ENCODE peak calls at places on chromosomes 4 and X, in ten cellular contexts. One of them, this sample, is unnamed.

GRCh38 chrX:112774142-112774541 is 66.5 kb downstream of the AMOT start:
- DNase-seq in mucosa of descending colon: no peak
- DNase-seq in GM12865: no peak
- DNase-seq in upper lobe of left lung: no peak
- DNase-seq in upper lobe of right lung: no peak
- DNase-seq in tibial artery: no peak
- DNase-seq in fibroblast of lung: no peak
- DNase-seq in NB4: no peak
- DNase-seq in keratinocyte: no peak
- DNase-seq in breast epithelium: no peak
- DNase-seq in this sample: no peak

GRCh38 chr4:88215351-88215750 is 56.9 kb upstream of the ABCG2 start:
- DNase-seq in mucosa of descending colon: no peak
- DNase-seq in GM12865: no peak
- DNase-seq in upper lobe of left lung: no peak
- DNase-seq in upper lobe of right lung: no peak
- DNase-seq in tibial artery: no peak
- DNase-seq in fibroblast of lung: no peak
- DNase-seq in NB4: no peak
- DNase-seq in keratinocyte: no peak
- DNase-seq in breast epithelium: no peak
- DNase-seq in this sample: no peak

GRCh38 chrX:16695079-16695676 is 17.3 kb downstream of the CTPS2 start:
- DNase-seq in mucosa of descending colon: peak
- DNase-seq in GM12865: peak
- DNase-seq in upper lobe of left lung: no peak
- DNase-seq in upper lobe of right lung: peak
- DNase-seq in tibial artery: peak
- DNase-seq in fibroblast of lung: peak
- DNase-seq in NB4: peak
- DNase-seq in keratinocyte: no peak
- DNase-seq in breast epithelium: no peak
- DNase-seq in this sample: peak

GRCh38 chrX:44400588-44400987 is 57.1 kb upstream of the EFHC2 start:
- DNase-seq in mucosa of descending colon: no peak
- DNase-seq in GM12865: no peak
- DNase-seq in upper lobe of left lung: no peak
- DNase-seq in upper lobe of right lung: no peak
- DNase-seq in tibial artery: no peak
- DNase-seq in fibroblast of lung: peak
- DNase-seq in NB4: peak
- DNase-seq in keratinocyte: peak
- DNase-seq in breast epithelium: no peak
- DNase-seq in this sample: peak

GRCh38 chr4:94126669-94127068 is 81.0 kb upstream of the SMARCAD1 start:
- DNase-seq in mucosa of descending colon: no peak
- DNase-seq in GM12865: no peak
- DNase-seq in upper lobe of left lung: no peak
- DNase-seq in upper lobe of right lung: no peak
- DNase-seq in tibial artery: no peak
- DNase-seq in fibroblast of lung: no peak
- DNase-seq in NB4: peak
- DNase-seq in keratinocyte: no peak
- DNase-seq in breast epithelium: no peak
- DNase-seq in this sample: no peak

GRCh38 chr4:63620271-63620670 is 789.0 kb downstream of the TECRL start:
- DNase-seq in mucosa of descending colon: no peak
- DNase-seq in GM12865: no peak
- DNase-seq in upper lobe of left lung: no peak
- DNase-seq in upper lobe of right lung: no peak
- DNase-seq in tibial artery: no peak
- DNase-seq in fibroblast of lung: no peak
- DNase-seq in NB4: no peak
- DNase-seq in keratinocyte: no peak
- DNase-seq in breast epithelium: no peak
- DNase-seq in this sample: no peak

GRCh38 chr4:14787894-14788293 is 214.4 kb upstream of the CPEB2 start:
- DNase-seq in mucosa of descending colon: no peak
- DNase-seq in GM12865: peak
- DNase-seq in upper lobe of left lung: no peak
- DNase-seq in upper lobe of right lung: no peak
- DNase-seq in tibial artery: no peak
- DNase-seq in fibroblast of lung: peak
- DNase-seq in NB4: peak
- DNase-seq in keratinocyte: no peak
- DNase-seq in breast epithelium: no peak
- DNase-seq in this sample: peak

GRCh38 chr4:183468210-183469095 is 24.0 kb downstream of the CDKN2AIP start:
- DNase-seq in mucosa of descending colon: no peak
- DNase-seq in GM12865: no peak
- DNase-seq in upper lobe of left lung: no peak
- DNase-seq in upper lobe of right lung: no peak
- DNase-seq in tibial artery: no peak
- DNase-seq in fibroblast of lung: no peak
- DNase-seq in NB4: no peak
- DNase-seq in keratinocyte: no peak
- DNase-seq in breast epithelium: no peak
- DNase-seq in this sample: peak

GRCh38 chr4:125313497-125313896 is 1.3 kb upstream of the FAT4 start:
- DNase-seq in mucosa of descending colon: no peak
- DNase-seq in GM12865: peak
- DNase-seq in upper lobe of left lung: no peak
- DNase-seq in upper lobe of right lung: no peak
- DNase-seq in tibial artery: no peak
- DNase-seq in fibroblast of lung: peak
- DNase-seq in NB4: peak
- DNase-seq in keratinocyte: peak
- DNase-seq in breast epithelium: no peak
- DNase-seq in this sample: peak

GRCh38 chr4:69656653-69657158 is 3.7 kb upstream of the UGT2A1 start:
- DNase-seq in mucosa of descending colon: no peak
- DNase-seq in GM12865: no peak
- DNase-seq in upper lobe of left lung: no peak
- DNase-seq in upper lobe of right lung: no peak
- DNase-seq in tibial artery: no peak
- DNase-seq in fibroblast of lung: no peak
- DNase-seq in NB4: no peak
- DNase-seq in keratinocyte: no peak
- DNase-seq in breast epithelium: no peak
- DNase-seq in this sample: no peak

GRCh38 chr4:40954119-40954668 is 204.4 kb downstream of the NSUN7 start:
- DNase-seq in mucosa of descending colon: no peak
- DNase-seq in GM12865: no peak
- DNase-seq in upper lobe of left lung: no peak
- DNase-seq in upper lobe of right lung: no peak
- DNase-seq in tibial artery: no peak
- DNase-seq in fibroblast of lung: no peak
- DNase-seq in NB4: peak
- DNase-seq in keratinocyte: no peak
- DNase-seq in breast epithelium: no peak
- DNase-seq in this sample: no peak
- H3K4me3 ChIP-seq in mucosa of descending colon: no peak
- H3K4me3 ChIP-seq in GM12865: no peak
- H3K4me3 ChIP-seq in upper lobe of left lung: no peak
- H3K4me3 ChIP-seq in upper lobe of right lung: no peak
- H3K4me3 ChIP-seq in tibial artery: no peak
- H3K4me3 ChIP-seq in fibroblast of lung: no peak
- H3K4me3 ChIP-seq in NB4: no peak
- H3K4me3 ChIP-seq in keratinocyte: no peak
- H3K4me3 ChIP-seq in breast epithelium: no peak
- H3K4me3 ChIP-seq in this sample: no peak

DNA sequence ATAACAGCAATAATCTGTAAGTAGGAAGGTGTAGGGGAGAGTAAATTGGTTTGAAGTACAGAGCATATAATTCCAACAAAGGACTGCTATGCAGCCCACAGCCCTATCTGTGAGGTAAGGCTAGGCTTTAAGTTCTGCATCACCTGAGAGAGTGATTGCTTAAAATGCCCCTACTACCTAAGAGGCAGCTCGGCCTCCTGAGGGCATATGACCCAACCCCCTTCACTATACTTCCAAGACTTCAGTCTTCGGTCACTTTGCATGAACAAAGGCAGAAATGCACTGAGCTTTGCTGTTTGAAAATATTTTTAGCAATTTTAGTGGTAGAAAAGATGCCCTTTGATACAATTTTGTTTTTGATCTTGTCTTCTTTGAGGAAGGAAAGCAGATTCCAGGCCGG is 4.9 kb upstream of the DDX3X start:
- DNase-seq in mucosa of descending colon: no peak
- DNase-seq in GM12865: no peak
- DNase-seq in upper lobe of left lung: no peak
- DNase-seq in upper lobe of right lung: no peak
- DNase-seq in tibial artery: no peak
- DNase-seq in fibroblast of lung: no peak
- DNase-seq in NB4: no peak
- DNase-seq in keratinocyte: no peak
- DNase-seq in breast epithelium: no peak
- DNase-seq in this sample: no peak
- TF ChIP-seq CTCF in mucosa of descending colon: no peak
- TF ChIP-seq CTCF in GM12865: no peak
- TF ChIP-seq CTCF in upper lobe of left lung: no peak
- TF ChIP-seq CTCF in upper lobe of right lung: no peak
- TF ChIP-seq CTCF in tibial artery: no peak
- TF ChIP-seq CTCF in fibroblast of lung: no peak
- TF ChIP-seq CTCF in NB4: no peak
- TF ChIP-seq CTCF in keratinocyte: no peak
- TF ChIP-seq CTCF in breast epithelium: no peak
- TF ChIP-seq CTCF in this sample: no peak

GRCh38 chrX:139692908-139693307 is 15.1 kb downstream of the MCF2 start:
- DNase-seq in mucosa of descending colon: no peak
- DNase-seq in GM12865: peak
- DNase-seq in upper lobe of left lung: no peak
- DNase-seq in upper lobe of right lung: no peak
- DNase-seq in tibial artery: no peak
- DNase-seq in fibroblast of lung: no peak
- DNase-seq in NB4: no peak
- DNase-seq in keratinocyte: no peak
- DNase-seq in breast epithelium: no peak
- DNase-seq in this sample: no peak

GRCh38 chrX:139692506-139692849 is 15.5 kb downstream of the MCF2 start:
- DNase-seq in mucosa of descending colon: no peak
- DNase-seq in GM12865: peak
- DNase-seq in upper lobe of left lung: no peak
- DNase-seq in upper lobe of right lung: no peak
- DNase-seq in tibial artery: no peak
- DNase-seq in fibroblast of lung: no peak
- DNase-seq in NB4: no peak
- DNase-seq in keratinocyte: no peak
- DNase-seq in breast epithelium: no peak
- DNase-seq in this sample: peak

GRCh38 chrX:139691493-139691842 is 16.5 kb downstream of the MCF2 start:
- DNase-seq in mucosa of descending colon: no peak
- DNase-seq in GM12865: no peak
- DNase-seq in upper lobe of left lung: peak
- DNase-seq in upper lobe of right lung: no peak
- DNase-seq in tibial artery: no peak
- DNase-seq in fibroblast of lung: peak
- DNase-seq in NB4: no peak
- DNase-seq in keratinocyte: no peak
- DNase-seq in breast epithelium: no peak
- DNase-seq in this sample: peak

GRCh38 chrX:139691843-139692505 is 16.0 kb downstream of the MCF2 start:
- DNase-seq in mucosa of descending colon: no peak
- DNase-seq in GM12865: peak
- DNase-seq in upper lobe of left lung: peak
- DNase-seq in upper lobe of right lung: no peak
- DNase-seq in tibial artery: no peak
- DNase-seq in fibroblast of lung: peak
- DNase-seq in NB4: no peak
- DNase-seq in keratinocyte: no peak
- DNase-seq in breast epithelium: no peak
- DNase-seq in this sample: no peak
- H3K4me3 ChIP-seq in mucosa of descending colon: no peak
- H3K4me3 ChIP-seq in GM12865: peak
- H3K4me3 ChIP-seq in upper lobe of left lung: peak
- H3K4me3 ChIP-seq in upper lobe of right lung: peak
- H3K4me3 ChIP-seq in tibial artery: peak
- H3K4me3 ChIP-seq in fibroblast of lung: peak
- H3K4me3 ChIP-seq in NB4: no peak
- H3K4me3 ChIP-seq in keratinocyte: peak
- H3K4me3 ChIP-seq in breast epithelium: peak
- H3K4me3 ChIP-seq in this sample: peak

DNA sequence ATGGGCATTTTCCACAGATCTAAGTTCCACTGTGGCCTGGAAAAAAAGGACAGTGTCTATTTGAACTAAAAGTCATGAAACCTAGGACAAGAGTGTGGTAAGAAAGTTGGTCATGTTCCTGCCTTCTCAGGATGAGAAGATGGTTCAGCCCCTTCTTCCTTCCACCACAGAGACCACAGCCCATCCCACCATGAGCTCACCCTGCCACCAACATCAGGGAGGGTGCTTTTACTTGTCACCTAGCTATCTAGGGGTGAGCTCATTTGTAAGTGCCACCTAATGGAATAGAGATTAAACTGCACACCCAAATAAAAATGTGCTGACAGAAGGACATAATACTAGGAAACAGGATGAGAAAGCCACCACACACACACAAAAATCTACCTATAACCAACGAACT is 235.9 kb downstream of the SPIN4 start:
- DNase-seq in mucosa of descending colon: no peak
- DNase-seq in GM12865: no peak
- DNase-seq in upper lobe of left lung: no peak
- DNase-seq in upper lobe of right lung: no peak
- DNase-seq in tibial artery: no peak
- DNase-seq in fibroblast of lung: no peak
- DNase-seq in NB4: no peak
- DNase-seq in keratinocyte: no peak
- DNase-seq in breast epithelium: no peak
- DNase-seq in this sample: no peak
- TF ChIP-seq CTCF in mucosa of descending colon: no peak
- TF ChIP-seq CTCF in GM12865: no peak
- TF ChIP-seq CTCF in upper lobe of left lung: no peak
- TF ChIP-seq CTCF in upper lobe of right lung: no peak
- TF ChIP-seq CTCF in tibial artery: no peak
- TF ChIP-seq CTCF in fibroblast of lung: no peak
- TF ChIP-seq CTCF in NB4: no peak
- TF ChIP-seq CTCF in keratinocyte: no peak
- TF ChIP-seq CTCF in breast epithelium: no peak
- TF ChIP-seq CTCF in this sample: no peak

DNA sequence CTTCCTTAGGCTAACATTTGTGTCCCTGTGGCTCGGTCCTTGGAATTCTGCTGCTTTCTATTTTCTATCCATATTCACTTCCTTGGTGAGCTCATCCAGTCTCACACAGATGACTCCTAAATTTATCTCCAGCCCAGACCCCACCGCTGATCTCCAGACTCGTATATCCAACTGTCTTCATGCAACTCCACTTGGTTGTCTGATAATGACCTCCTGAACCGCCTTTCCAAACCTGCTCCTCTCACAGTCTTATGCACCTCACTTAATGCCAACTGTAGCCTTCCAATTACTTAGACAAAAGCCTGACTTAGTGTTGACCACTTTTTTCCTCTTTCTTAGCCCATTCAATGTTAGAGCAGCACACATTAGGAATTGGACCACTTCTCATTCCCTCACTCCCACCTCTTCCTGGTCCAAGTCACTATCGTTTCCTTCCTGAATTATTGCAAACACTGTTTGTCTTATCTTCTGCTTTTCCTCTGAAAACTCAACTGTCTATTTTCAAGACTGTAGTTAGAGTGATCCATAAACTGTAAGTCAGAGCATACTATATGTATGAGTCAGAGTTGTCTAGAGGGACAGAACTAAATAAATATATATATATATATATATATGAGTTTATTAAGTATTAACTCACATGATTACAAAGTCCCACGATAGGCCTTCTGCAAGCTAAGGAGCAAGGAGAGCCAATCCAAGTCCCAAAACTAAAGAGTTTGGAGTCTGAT is 292.5 kb downstream of the UNC5C start:
- DNase-seq in mucosa of descending colon: no peak
- DNase-seq in GM12865: no peak
- DNase-seq in upper lobe of left lung: no peak
- DNase-seq in upper lobe of right lung: no peak
- DNase-seq in tibial artery: no peak
- DNase-seq in fibroblast of lung: no peak
- DNase-seq in NB4: no peak
- DNase-seq in keratinocyte: no peak
- DNase-seq in breast epithelium: no peak
- DNase-seq in this sample: no peak
- H3K4me3 ChIP-seq in mucosa of descending colon: no peak
- H3K4me3 ChIP-seq in GM12865: no peak
- H3K4me3 ChIP-seq in upper lobe of left lung: no peak
- H3K4me3 ChIP-seq in upper lobe of right lung: no peak
- H3K4me3 ChIP-seq in tibial artery: no peak
- H3K4me3 ChIP-seq in fibroblast of lung: no peak
- H3K4me3 ChIP-seq in NB4: no peak
- H3K4me3 ChIP-seq in keratinocyte: no peak
- H3K4me3 ChIP-seq in breast epithelium: no peak
- H3K4me3 ChIP-seq in this sample: no peak